ENCODE peak calls at places on chromosome 13, in seven cellular contexts. K is fibroblast of lung, E is neural crest cell, M is glutamatergic neuron, C is ovary, V is heart left ventricle, Q is IMR-90. G is an unnamed sample.

GRCh38 chr13:64480648-64481047 is 2749.5 kb downstream of the PCDH9 start:
- DNase-seq in K (peak), E (no peak), M (no peak), C (no peak), V (no peak), Q (no peak), G (no peak)

GRCh38 chr13:109151696-109152095 is 522.3 kb downstream of the MYO16 start:
- DNase-seq in K (no peak), E (no peak), M (no peak), C (no peak), V (no peak), Q (no peak), G (no peak)

GRCh38 chr13:100131863-100132574 is 43.1 kb downstream of the PCCA start:
- DNase-seq in K (peak), E (no peak), M (no peak), C (no peak), V (no peak), Q (peak), G (no peak)

GRCh38 chr13:114043421-114044053 is 69.7 kb upstream of the C13orf46 start:
- DNase-seq in K (peak), E (no peak), M (peak), C (no peak), V (peak), Q (peak), G (peak)

GRCh38 chr13:111385182-111385857 is 64.9 kb downstream of the TEX29 start:
- DNase-seq in K (no peak), E (no peak), M (peak), C (no peak), V (no peak), Q (no peak), G (peak)

GRCh38 chr13:32910530-32910929 is 105.7 kb upstream of the KL start:
- DNase-seq in K (peak), E (no peak), M (no peak), C (no peak), V (no peak), Q (no peak), G (no peak)

GRCh38 chr13:98142427-98143156 is at the start of gene FARP1:
- DNase-seq in K (peak), E (peak), M (peak), C (peak), V (peak), Q (peak), G (peak)

GRCh38 chr13:100510208-100510997 is 78.2 kb downstream of the GGACT start:
- DNase-seq in K (no peak), E (no peak), M (peak), C (no peak), V (no peak), Q (no peak), G (no peak)

GRCh38 chr13:30002577-30002976 is 152.2 kb upstream of the UBL3 start:
- DNase-seq in K (peak), E (no peak), M (no peak), C (no peak), V (no peak), Q (peak), G (no peak)
- TF ChIP-seq CTCF in K (no peak), E (no peak), M (no peak), C (no peak), V (no peak), Q (no peak), G (no peak)

DNA sequence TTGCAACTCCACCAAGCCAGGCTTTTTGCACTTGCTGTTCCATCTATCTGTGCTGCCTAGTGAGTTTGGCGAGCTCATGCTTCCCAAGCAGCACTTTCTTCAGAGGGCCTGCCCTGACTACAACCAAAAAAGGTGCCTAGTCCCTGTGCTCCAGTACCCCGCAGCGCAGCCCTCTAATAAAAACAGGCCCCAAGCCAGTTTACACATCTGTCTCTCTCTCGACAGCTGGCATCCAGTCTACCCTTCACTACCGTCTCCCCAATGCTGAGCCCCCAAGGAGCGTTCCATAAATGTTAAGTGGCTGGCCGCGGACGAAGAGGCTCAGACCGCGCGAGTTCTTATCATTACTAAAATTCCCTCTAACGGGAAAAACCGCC is 512 bp downstream of the MED4 start:
- DNase-seq in K (peak), E (no peak), M (no peak), C (no peak), V (no peak), Q (no peak), G (no peak)
- TF ChIP-seq CTCF in K (no peak), E (no peak), M (no peak), C (no peak), V (no peak), Q (no peak), G (no peak)

DNA sequence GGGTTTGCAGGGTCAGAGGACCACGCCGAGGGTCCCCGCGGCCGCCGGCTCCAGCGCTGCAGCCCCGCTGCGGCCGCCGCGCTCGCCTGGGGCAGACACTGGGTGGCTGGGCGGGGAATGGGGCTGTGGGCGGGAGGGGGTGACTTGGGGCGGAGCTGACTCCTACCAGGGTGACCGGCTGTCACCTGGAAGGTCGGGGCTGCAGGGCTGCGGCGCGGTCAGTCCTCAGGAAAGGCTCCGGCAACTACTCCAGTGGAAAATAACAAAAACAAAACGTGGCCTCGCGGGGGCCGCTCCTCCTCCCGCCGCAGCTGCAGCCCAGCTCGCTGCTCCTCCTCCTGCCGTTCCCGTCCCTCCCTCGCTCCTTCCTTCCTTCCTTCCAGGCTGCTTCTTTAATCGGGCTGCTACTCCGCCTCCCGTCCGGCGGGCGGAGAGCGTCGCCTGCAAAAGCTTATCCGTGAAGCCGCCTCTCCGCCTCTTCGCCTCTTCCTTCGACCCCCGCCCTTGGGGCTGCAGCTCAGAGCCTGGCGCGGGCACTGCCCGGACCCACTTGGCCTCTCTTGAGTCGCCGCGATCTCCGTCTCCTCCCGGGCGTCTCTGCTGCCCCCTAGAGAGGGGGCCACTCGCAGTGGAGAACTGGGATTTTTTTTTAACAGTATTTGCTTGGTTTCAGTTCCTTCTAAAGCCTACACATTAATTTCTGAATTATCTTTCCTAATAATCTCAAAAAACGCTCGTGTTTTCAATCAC is at the start of gene TBC1D4:
- DNase-seq in K (peak), E (peak), M (peak), C (peak), V (peak), Q (peak), G (peak)
- TF ChIP-seq CTCF in K (peak), E (peak), M (peak), C (peak), V (peak), Q (peak), G (no peak)

DNA sequence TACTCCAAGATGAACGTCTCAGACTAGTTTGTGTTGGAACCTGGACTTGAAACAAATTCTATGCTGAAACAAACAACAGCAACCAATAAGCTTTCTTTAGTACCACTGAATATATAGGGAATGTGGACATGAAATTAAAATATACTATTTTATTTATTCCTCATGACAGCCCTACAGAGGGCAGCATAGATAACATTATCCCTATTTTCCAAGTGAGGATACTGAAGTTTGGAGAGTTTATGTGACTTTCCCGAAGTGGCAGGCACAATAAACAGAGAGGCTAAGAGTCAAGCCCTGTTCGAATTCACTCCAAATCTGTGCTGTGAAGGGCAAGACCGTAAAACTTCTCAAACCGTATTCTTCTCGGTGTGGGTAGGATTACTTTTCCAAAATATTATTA is 509.9 kb upstream of the GPC6 start:
- DNase-seq in K (peak), E (no peak), M (no peak), C (no peak), V (no peak), Q (peak), G (no peak)
- TF ChIP-seq CTCF in K (peak), E (peak), M (no peak), C (no peak), V (peak), Q (peak), G (no peak)

DNA sequence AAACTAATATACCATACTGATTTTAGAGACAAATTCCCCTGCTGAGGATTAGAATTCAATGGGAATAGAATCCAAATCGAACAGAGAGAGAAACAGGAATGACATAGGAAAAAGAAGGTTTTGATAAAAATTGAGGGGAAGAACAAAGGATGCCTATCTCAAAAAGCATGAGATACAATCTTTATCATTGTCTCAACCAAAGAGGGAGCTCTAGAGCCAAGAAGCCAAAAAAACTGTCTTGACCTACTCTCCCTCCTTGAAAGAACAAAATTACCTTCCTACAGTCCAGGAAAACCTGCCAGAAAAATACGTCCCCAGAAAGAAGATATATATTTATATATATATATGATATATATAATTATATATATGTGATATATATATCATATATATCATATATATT is 39.2 kb upstream of the MIR17HG start:
- DNase-seq in K (no peak), E (no peak), M (no peak), C (no peak), V (no peak), Q (no peak), G (no peak)
- TF ChIP-seq CTCF in K (peak), E (peak), M (no peak), C (no peak), V (no peak), Q (peak), G (no peak)

G was measured in lower leg skin.